ENCODE peak calls at places on chromosomes 3 and 15, in four cellular contexts. One of them, this sample, is unnamed.

GRCh38 chr3:160588023-160588422 is 22.7 kb upstream of the KPNA4 start:
- DNase-seq in HepG2: no peak
- DNase-seq in endothelial cell of umbilical vein: no peak
- DNase-seq in transverse colon: no peak
- DNase-seq in this sample: no peak

GRCh38 chr15:61420546-61420945 is 191.4 kb upstream of the RORA start:
- DNase-seq in HepG2: no peak
- DNase-seq in endothelial cell of umbilical vein: no peak
- DNase-seq in transverse colon: no peak
- DNase-seq in this sample: no peak

GRCh38 chr15:83053151-83053550 is 13.9 kb downstream of the BTBD1 start:
- DNase-seq in HepG2: no peak
- DNase-seq in endothelial cell of umbilical vein: peak; percentile 78
- DNase-seq in transverse colon: no peak
- DNase-seq in this sample: no peak

GRCh38 chr3:155744091-155744625 is 713 bp downstream of the PLCH1 start:
- DNase-seq in HepG2: peak; percentile 48
- DNase-seq in endothelial cell of umbilical vein: no peak
- DNase-seq in transverse colon: peak; percentile 75
- DNase-seq in this sample: peak; percentile 29

GRCh38 chr3:141485578-141486415 is 1.0 kb upstream of the RASA2 start:
- DNase-seq in HepG2: peak; percentile 25
- DNase-seq in endothelial cell of umbilical vein: peak; percentile 90
- DNase-seq in transverse colon: no peak
- DNase-seq in this sample: no peak

GRCh38 chr3:126364731-126365301 is 7.6 kb upstream of the KLF15 start:
- DNase-seq in HepG2: no peak
- DNase-seq in endothelial cell of umbilical vein: no peak
- DNase-seq in transverse colon: peak; percentile 2
- DNase-seq in this sample: no peak

GRCh38 chr3:9976736-9977709 is 9.6 kb downstream of the EMC3 start:
- DNase-seq in HepG2: peak; percentile 86
- DNase-seq in endothelial cell of umbilical vein: peak; percentile 96
- DNase-seq in transverse colon: peak; percentile 55
- DNase-seq in this sample: peak; percentile 76

GRCh38 chr15:100601628-100602063 is 338 bp downstream of the LINS1 start:
- DNase-seq in HepG2: no peak
- DNase-seq in endothelial cell of umbilical vein: no peak
- DNase-seq in transverse colon: no peak
- DNase-seq in this sample: no peak

GRCh38 chr3:86814321-86814720 is 176.6 kb downstream of the VGLL3 start:
- DNase-seq in HepG2: no peak
- DNase-seq in endothelial cell of umbilical vein: no peak
- DNase-seq in transverse colon: no peak
- DNase-seq in this sample: no peak

GRCh38 chr15:85404922-85405293 is 24.5 kb downstream of the AKAP13 start:
- DNase-seq in HepG2: no peak
- DNase-seq in endothelial cell of umbilical vein: peak; percentile 90
- DNase-seq in transverse colon: no peak
- DNase-seq in this sample: no peak

GRCh38 chr3:69690-70089 is 126.9 kb upstream of the CHL1 start:
- DNase-seq in HepG2: no peak
- DNase-seq in endothelial cell of umbilical vein: no peak
- DNase-seq in transverse colon: no peak
- DNase-seq in this sample: no peak

GRCh38 chr3:23490459-23490858 is 287.3 kb downstream of the UBE2E2 start:
- DNase-seq in HepG2: no peak
- DNase-seq in endothelial cell of umbilical vein: peak; percentile 91
- DNase-seq in transverse colon: no peak
- DNase-seq in this sample: no peak

GRCh38 chr3:107206141-107206540 is 171.1 kb upstream of the CCDC54 start:
- DNase-seq in HepG2: peak; percentile 32
- DNase-seq in endothelial cell of umbilical vein: peak; percentile 28
- DNase-seq in transverse colon: no peak
- DNase-seq in this sample: no peak

GRCh38 chr3:126342991-126343661 is 14.1 kb downstream of the KLF15 start:
- DNase-seq in HepG2: peak; percentile 41
- DNase-seq in endothelial cell of umbilical vein: no peak
- DNase-seq in transverse colon: peak; percentile 6
- DNase-seq in this sample: no peak

GRCh38 chr3:188533612-188534357 is 379.8 kb downstream of the LPP start:
- DNase-seq in HepG2: no peak
- DNase-seq in endothelial cell of umbilical vein: no peak
- DNase-seq in transverse colon: no peak
- DNase-seq in this sample: no peak

GRCh38 chr3:126530171-126531050 is 6.5 kb downstream of the CHST13 start:
- DNase-seq in HepG2: no peak
- DNase-seq in endothelial cell of umbilical vein: no peak
- DNase-seq in transverse colon: peak; percentile 33
- DNase-seq in this sample: no peak

GRCh38 chr15:81710328-81710727 is 335.5 kb downstream of the MEX3B start:
- DNase-seq in HepG2: no peak
- DNase-seq in endothelial cell of umbilical vein: no peak
- DNase-seq in transverse colon: no peak
- DNase-seq in this sample: no peak

GRCh38 chr3:108222813-108223307 is 636 bp upstream of the IFT57 start:
- DNase-seq in HepG2: no peak
- DNase-seq in endothelial cell of umbilical vein: no peak
- DNase-seq in transverse colon: no peak
- DNase-seq in this sample: no peak

GRCh38 chr3:196227086-196227485 is 10.8 kb downstream of the SLC51A start:
- DNase-seq in HepG2: no peak
- DNase-seq in endothelial cell of umbilical vein: no peak
- DNase-seq in transverse colon: no peak
- DNase-seq in this sample: no peak

GRCh38 chr3:65953301-65953812 is 85.4 kb downstream of the MAGI1 start:
- DNase-seq in HepG2: peak; percentile 84
- DNase-seq in endothelial cell of umbilical vein: peak; percentile 52
- DNase-seq in transverse colon: peak; percentile 86
- DNase-seq in this sample: peak; percentile 88

GRCh38 chr3:113495035-113495434 is 19.9 kb downstream of the SPICE1 start:
- DNase-seq in HepG2: peak; percentile 34
- DNase-seq in endothelial cell of umbilical vein: peak; percentile 61
- DNase-seq in transverse colon: peak; percentile 31
- DNase-seq in this sample: no peak

GRCh38 chr3:195738274-195739044 is 17.7 kb downstream of the MUC20 start:
- DNase-seq in HepG2: no peak
- DNase-seq in endothelial cell of umbilical vein: no peak
- DNase-seq in transverse colon: no peak
- DNase-seq in this sample: no peak

GRCh38 chr3:150251654-150252053 is 156.4 kb upstream of the TSC22D2 start:
- DNase-seq in HepG2: no peak
- DNase-seq in endothelial cell of umbilical vein: peak; percentile 85
- DNase-seq in transverse colon: no peak
- DNase-seq in this sample: no peak

GRCh38 chr3:169354774-169355501 is 308.6 kb downstream of the MECOM start:
- DNase-seq in HepG2: no peak
- DNase-seq in endothelial cell of umbilical vein: peak; percentile 70
- DNase-seq in transverse colon: no peak
- DNase-seq in this sample: no peak

GRCh38 chr15:79897701-79898113 is 893 bp upstream of the MTHFS start:
- DNase-seq in HepG2: no peak
- DNase-seq in endothelial cell of umbilical vein: no peak
- DNase-seq in transverse colon: no peak
- DNase-seq in this sample: no peak

GRCh38 chr3:126982125-126982521 is 792 bp upstream of the PLXNA1 start:
- DNase-seq in HepG2: no peak
- DNase-seq in endothelial cell of umbilical vein: no peak
- DNase-seq in transverse colon: peak; percentile 39
- DNase-seq in this sample: no peak

GRCh38 chr3:149603126-149604074 is 54.4 kb downstream of the WWTR1 start:
- DNase-seq in HepG2: no peak
- DNase-seq in endothelial cell of umbilical vein: no peak
- DNase-seq in transverse colon: no peak
- DNase-seq in this sample: no peak

GRCh38 chr15:69280783-69281182 is 17.9 kb upstream of the PAQR5 start:
- DNase-seq in HepG2: no peak
- DNase-seq in endothelial cell of umbilical vein: no peak
- DNase-seq in transverse colon: no peak
- DNase-seq in this sample: no peak

GRCh38 chr15:99536422-99537033 is 29.3 kb upstream of the MEF2A start:
- DNase-seq in HepG2: no peak
- DNase-seq in endothelial cell of umbilical vein: peak; percentile 84
- DNase-seq in transverse colon: no peak
- DNase-seq in this sample: peak; percentile 70

GRCh38 chr15:37102315-37103021 is 2.1 kb upstream of the MEIS2 start:
- DNase-seq in HepG2: no peak
- DNase-seq in endothelial cell of umbilical vein: peak; percentile 51
- DNase-seq in transverse colon: no peak
- DNase-seq in this sample: no peak

GRCh38 chr3:65979731-65980130 is 59.0 kb downstream of the MAGI1 start:
- DNase-seq in HepG2: no peak
- DNase-seq in endothelial cell of umbilical vein: no peak
- DNase-seq in transverse colon: no peak
- DNase-seq in this sample: no peak

GRCh38 chr3:158053386-158053785 is 52.8 kb downstream of the SHOX2 start:
- DNase-seq in HepG2: no peak
- DNase-seq in endothelial cell of umbilical vein: no peak
- DNase-seq in transverse colon: no peak
- DNase-seq in this sample: no peak

GRCh38 chr3:188469228-188469885 is 315.4 kb downstream of the LPP start:
- DNase-seq in HepG2: no peak
- DNase-seq in endothelial cell of umbilical vein: no peak
- DNase-seq in transverse colon: no peak
- DNase-seq in this sample: no peak

GRCh38 chr3:108416111-108416869 is 94.1 kb downstream of the MYH15 start:
- DNase-seq in HepG2: no peak
- DNase-seq in endothelial cell of umbilical vein: no peak
- DNase-seq in transverse colon: no peak
- DNase-seq in this sample: no peak

GRCh38 chr3:148074916-148075315 is 622.8 kb upstream of the AGTR1 start:
- DNase-seq in HepG2: no peak
- DNase-seq in endothelial cell of umbilical vein: no peak
- DNase-seq in transverse colon: no peak
- DNase-seq in this sample: no peak

GRCh38 chr15:89332446-89332845 is 2.2 kb downstream of the POLG start:
- DNase-seq in HepG2: peak; percentile 28
- DNase-seq in endothelial cell of umbilical vein: peak; percentile 34
- DNase-seq in transverse colon: no peak
- DNase-seq in this sample: no peak

GRCh38 chr3:71005797-71006321 is 577.7 kb downstream of the FOXP1 start:
- DNase-seq in HepG2: no peak
- DNase-seq in endothelial cell of umbilical vein: peak; percentile 95
- DNase-seq in transverse colon: no peak
- DNase-seq in this sample: no peak

GRCh38 chr15:96626936-96627577 is 296.6 kb downstream of the NR2F2 start:
- DNase-seq in HepG2: no peak
- DNase-seq in endothelial cell of umbilical vein: peak; percentile 2
- DNase-seq in transverse colon: no peak
- DNase-seq in this sample: no peak

GRCh38 chr3:169460035-169460434 is 203.5 kb downstream of the MECOM start:
- DNase-seq in HepG2: no peak
- DNase-seq in endothelial cell of umbilical vein: peak; percentile 91
- DNase-seq in transverse colon: no peak
- DNase-seq in this sample: no peak

GRCh38 chr3:100458814-100459213 is 33.6 kb upstream of the TMEM45A start:
- DNase-seq in HepG2: no peak
- DNase-seq in endothelial cell of umbilical vein: no peak
- DNase-seq in transverse colon: no peak
- DNase-seq in this sample: no peak
- H3K4me1 ChIP-seq in HepG2: no peaks in the 10 kb centered on the region
- H3K4me1 ChIP-seq in endothelial cell of umbilical vein: no peaks in the 10 kb centered on the region
- H3K4me1 ChIP-seq in transverse colon: no peaks in the 10 kb centered on the region
- H3K4me1 ChIP-seq in this sample: no peaks in the 10 kb centered on the region

GRCh38 chr15:90598053-90598577 is 68.4 kb downstream of the CRTC3 start:
- DNase-seq in HepG2: peak; percentile 40
- DNase-seq in endothelial cell of umbilical vein: peak; percentile 7
- DNase-seq in transverse colon: peak; percentile 79
- DNase-seq in this sample: no peak
- TF ChIP-seq POLR2AphosphoS5 in HepG2: no peak
- TF ChIP-seq POLR2AphosphoS5 in endothelial cell of umbilical vein: no peak
- TF ChIP-seq POLR2AphosphoS5 in transverse colon: no peak
- TF ChIP-seq POLR2AphosphoS5 in this sample: no peak

DNA sequence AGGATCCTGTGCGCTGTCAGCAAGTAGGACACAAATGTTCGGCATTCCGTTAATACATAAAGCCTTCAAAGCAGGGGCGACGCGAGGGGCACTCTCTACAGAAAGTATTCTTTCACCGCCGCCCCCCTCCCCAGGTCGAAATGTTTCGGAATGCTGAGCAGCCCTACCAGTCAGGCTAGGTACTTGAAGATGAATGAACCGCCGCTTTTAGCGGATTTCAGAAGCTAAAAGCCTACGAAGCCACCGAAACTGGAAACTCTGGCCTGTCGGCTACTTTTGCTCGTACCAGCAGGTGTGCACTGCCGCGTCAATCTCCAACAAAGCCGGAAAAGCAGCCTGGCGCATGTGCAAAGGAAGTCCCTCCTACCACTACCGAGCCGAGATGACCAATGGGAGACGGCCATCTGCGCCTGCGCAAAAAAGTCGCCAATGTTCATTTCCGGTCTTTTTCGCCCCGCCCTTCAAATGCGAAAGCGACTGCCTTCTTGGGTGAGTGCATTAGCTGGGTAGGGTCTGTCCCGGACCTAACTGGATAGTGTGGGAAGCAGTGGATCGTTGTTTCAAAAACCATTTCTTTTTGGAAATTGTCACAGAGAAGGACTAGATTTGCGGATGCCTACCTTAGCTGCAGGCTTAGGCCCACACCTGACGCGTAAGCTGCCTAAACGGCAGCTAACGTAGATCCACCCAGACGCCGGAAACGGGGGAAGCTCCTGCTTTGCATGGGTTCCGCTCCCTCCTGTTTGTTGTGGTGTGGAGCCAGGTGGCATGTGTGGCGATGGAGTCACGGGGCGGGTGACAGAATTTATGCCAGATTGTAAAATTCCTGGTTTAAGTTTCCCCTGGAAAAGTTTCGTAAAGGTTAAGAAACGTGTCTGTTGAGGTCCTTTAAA is at the start of gene WDR5B:
- DNase-seq in HepG2: peak; percentile 96
- DNase-seq in endothelial cell of umbilical vein: peak; percentile 99
- DNase-seq in transverse colon: peak; percentile 99
- DNase-seq in this sample: peak; percentile 97
- TF ChIP-seq POLR2A in HepG2: peak; percentile 97
- TF ChIP-seq POLR2A in endothelial cell of umbilical vein: peak; percentile 97
- TF ChIP-seq POLR2A in transverse colon: peak; percentile 88
- TF ChIP-seq POLR2A in this sample: peak; percentile 75

GRCh38 chr15:66408690-66409089 is 22.0 kb downstream of the MAP2K1 start:
- DNase-seq in HepG2: no peak
- DNase-seq in endothelial cell of umbilical vein: no peak
- DNase-seq in transverse colon: no peak
- DNase-seq in this sample: no peak
- H3K4me1 ChIP-seq in HepG2: peaks cover 59% of the 10 kb centered on the region
- H3K4me1 ChIP-seq in endothelial cell of umbilical vein: peaks cover 39% of the 10 kb centered on the region
- H3K4me1 ChIP-seq in transverse colon: no peaks in the 10 kb centered on the region
- H3K4me1 ChIP-seq in this sample: no peaks in the 10 kb centered on the region

GRCh38 chr3:109687626-109688025 is 350.3 kb upstream of the DPPA4 start:
- DNase-seq in HepG2: no peak
- DNase-seq in endothelial cell of umbilical vein: no peak
- DNase-seq in transverse colon: no peak
- DNase-seq in this sample: no peak

GRCh38 chr3:109679672-109680071 is 342.3 kb upstream of the DPPA4 start:
- DNase-seq in HepG2: no peak
- DNase-seq in endothelial cell of umbilical vein: no peak
- DNase-seq in transverse colon: no peak
- DNase-seq in this sample: no peak

GRCh38 chr3:109683746-109684145 is 346.4 kb upstream of the DPPA4 start:
- DNase-seq in HepG2: no peak
- DNase-seq in endothelial cell of umbilical vein: no peak
- DNase-seq in transverse colon: no peak
- DNase-seq in this sample: no peak

GRCh38 chr3:109685084-109686079 is 348.0 kb upstream of the DPPA4 start:
- DNase-seq in HepG2: no peak
- DNase-seq in endothelial cell of umbilical vein: no peak
- DNase-seq in transverse colon: peak; percentile 43
- DNase-seq in this sample: no peak
- TF ChIP-seq POLR2AphosphoS5 in HepG2: no peak
- TF ChIP-seq POLR2AphosphoS5 in endothelial cell of umbilical vein: no peak
- TF ChIP-seq POLR2AphosphoS5 in transverse colon: no peak
- TF ChIP-seq POLR2AphosphoS5 in this sample: no peak